ENCODE peak calls at places on chromosomes 1 and 21, in four cellular contexts. D is effector memory CD4-positive, alpha-beta T cell; B is ovary; M is RWPE2. S is an unnamed sample. For H3K4me1, the result is how much of the 10 kb centered on the place peaks cover.

GRCh38 chr21:45266518-45267389 is 20.9 kb downstream of the POFUT2 start:
- DNase-seq in D (peak), B (no peak), M (peak), S (no peak)

GRCh38 chr21:43031121-43031624 is 44.5 kb downstream of the CBS start:
- DNase-seq in D (no peak), B (no peak), M (no peak), S (no peak)

GRCh38 chr1:201676651-201677050 is 137.7 kb downstream of the NAV1 start:
- DNase-seq in D (no peak), B (no peak), M (no peak), S (no peak)

GRCh38 chr1:174949061-174949460 is 50.7 kb upstream of the CACYBP start:
- DNase-seq in D (no peak), B (no peak), M (no peak), S (no peak)

GRCh38 chr1:106620521-106620954 is 435.9 kb upstream of the PRMT6 start:
- DNase-seq in D (no peak), B (no peak), M (peak), S (no peak)

GRCh38 chr1:79161077-79161476 is 154.5 kb upstream of the ADGRL4 start:
- DNase-seq in D (no peak), B (no peak), M (no peak), S (no peak)

GRCh38 chr1:9400425-9401079 is 107.9 kb downstream of the SPSB1 start:
- DNase-seq in D (no peak), B (no peak), M (peak), S (no peak)

GRCh38 chr21:17585875-17586450 is 26.7 kb downstream of the BTG3 start:
- DNase-seq in D (no peak), B (no peak), M (no peak), S (no peak)

GRCh38 chr1:89499320-89499719 is 25.3 kb upstream of the LRRC8B start:
- DNase-seq in D (no peak), B (no peak), M (no peak), S (no peak)

GRCh38 chr1:230167419-230167852 is 100.4 kb downstream of the GALNT2 start:
- DNase-seq in D (no peak), B (peak), M (no peak), S (no peak)

GRCh38 chr1:110690966-110691365 is 16.2 kb upstream of the KCNA3 start:
- DNase-seq in D (no peak), B (no peak), M (no peak), S (no peak)

GRCh38 chr1:77796695-77797405 is 17.4 kb downstream of the MIGA1 start:
- DNase-seq in D (no peak), B (no peak), M (no peak), S (no peak)

GRCh38 chr1:109788695-109789521 is 25.2 kb upstream of the EPS8L3 start:
- DNase-seq in D (no peak), B (peak), M (peak), S (no peak)

GRCh38 chr1:94543003-94543402 is 1.4 kb upstream of the F3 start:
- DNase-seq in D (no peak), B (no peak), M (no peak), S (no peak)

GRCh38 chr1:203268901-203269653 is 36.2 kb upstream of the BTG2 start:
- DNase-seq in D (no peak), B (peak), M (no peak), S (no peak)

GRCh38 chr1:1003618-1004419 is 3.9 kb upstream of the HES4 start:
- DNase-seq in D (no peak), B (no peak), M (peak), S (no peak)

GRCh38 chr1:163170975-163171676 is 31.6 kb downstream of the RGS5 start:
- DNase-seq in D (no peak), B (no peak), M (no peak), S (no peak)

GRCh38 chr1:214840366-214840765 is 237.4 kb downstream of the CENPF start:
- DNase-seq in D (no peak), B (no peak), M (no peak), S (no peak)

GRCh38 chr1:184051138-184051484 is 419 bp upstream of the TSEN15 start:
- DNase-seq in D (no peak), B (no peak), M (no peak), S (no peak)

GRCh38 chr1:53362851-53363642 is 35.2 kb upstream of the LRP8 start:
- DNase-seq in D (no peak), B (peak), M (peak), S (no peak)

GRCh38 chr1:14842361-14842760 is 243.9 kb downstream of the KAZN start:
- DNase-seq in D (no peak), B (no peak), M (no peak), S (no peak)

GRCh38 chr1:85911742-85912141 is 203.5 kb upstream of the ZNHIT6 start:
- DNase-seq in D (no peak), B (no peak), M (no peak), S (no peak)

GRCh38 chr21:10463156-10463555 is 58.2 kb upstream of the TPTE start:
- DNase-seq in D (no peak), B (no peak), M (no peak), S (no peak)

GRCh38 chr1:72623299-72623708 is 341.0 kb upstream of the NEGR1 start:
- DNase-seq in D (no peak), B (no peak), M (no peak), S (no peak)

GRCh38 chr1:247291161-247291560 is 35.3 kb downstream of the VN1R5 start:
- DNase-seq in D (no peak), B (no peak), M (no peak), S (no peak)

DNA sequence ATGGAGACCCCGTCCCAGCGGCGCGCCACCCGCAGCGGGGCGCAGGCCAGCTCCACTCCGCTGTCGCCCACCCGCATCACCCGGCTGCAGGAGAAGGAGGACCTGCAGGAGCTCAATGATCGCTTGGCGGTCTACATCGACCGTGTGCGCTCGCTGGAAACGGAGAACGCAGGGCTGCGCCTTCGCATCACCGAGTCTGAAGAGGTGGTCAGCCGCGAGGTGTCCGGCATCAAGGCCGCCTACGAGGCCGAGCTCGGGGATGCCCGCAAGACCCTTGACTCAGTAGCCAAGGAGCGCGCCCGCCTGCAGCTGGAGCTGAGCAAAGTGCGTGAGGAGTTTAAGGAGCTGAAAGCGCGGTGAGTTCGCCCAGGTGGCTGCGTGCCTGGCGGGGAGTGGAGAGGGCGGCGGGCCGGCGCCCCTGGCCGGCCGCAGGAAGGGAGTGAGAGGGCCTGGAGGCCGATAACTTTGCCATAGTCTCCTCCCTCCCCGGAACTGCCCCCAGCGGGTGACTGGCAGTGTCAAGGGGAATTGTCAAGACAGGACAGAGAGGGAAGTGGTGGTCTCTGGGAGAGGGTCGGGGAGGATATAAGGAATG is 505 bp downstream of the LMNA start:
- DNase-seq in D (no peak), B (peak), M (no peak), S (peak)
- H3K4me1 ChIP-seq in D (under half), B (under half), M (under half), S (half or more)

DNA sequence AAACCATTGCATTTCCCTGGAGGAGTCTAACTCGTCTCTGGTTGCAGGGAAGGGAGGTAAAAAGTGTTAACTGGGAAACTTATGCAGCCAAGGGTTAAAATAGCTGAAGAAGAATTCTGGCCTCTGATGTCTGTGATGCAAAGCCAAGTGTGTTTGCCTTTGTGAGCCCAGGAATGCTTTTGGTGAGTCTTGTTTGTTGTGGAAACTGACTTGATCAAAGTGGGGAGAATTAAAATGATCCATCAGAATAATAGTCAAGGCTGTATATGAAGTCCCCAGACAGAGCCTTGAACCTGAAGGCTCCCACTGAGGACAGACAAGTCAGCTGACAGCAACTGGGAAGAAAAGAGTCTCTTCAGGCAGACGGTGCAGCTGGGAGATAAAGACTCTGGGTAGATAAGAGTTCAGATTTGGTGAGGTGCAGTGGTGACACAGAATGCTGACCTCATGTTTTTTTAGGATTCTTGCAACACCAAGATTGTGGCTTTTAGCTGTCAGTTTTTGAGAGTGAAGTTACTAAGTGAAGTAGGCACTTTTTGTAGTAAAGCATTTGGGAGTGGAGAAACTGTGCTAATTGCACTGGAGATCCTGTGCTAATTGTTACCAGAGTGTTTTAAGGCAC is 59.6 kb upstream of the WLS start:
- DNase-seq in D (no peak), B (no peak), M (no peak), S (no peak)
- H3K27ac ChIP-seq in D (no peak), B (no peak), M (no peak), S (no peak)

DNA sequence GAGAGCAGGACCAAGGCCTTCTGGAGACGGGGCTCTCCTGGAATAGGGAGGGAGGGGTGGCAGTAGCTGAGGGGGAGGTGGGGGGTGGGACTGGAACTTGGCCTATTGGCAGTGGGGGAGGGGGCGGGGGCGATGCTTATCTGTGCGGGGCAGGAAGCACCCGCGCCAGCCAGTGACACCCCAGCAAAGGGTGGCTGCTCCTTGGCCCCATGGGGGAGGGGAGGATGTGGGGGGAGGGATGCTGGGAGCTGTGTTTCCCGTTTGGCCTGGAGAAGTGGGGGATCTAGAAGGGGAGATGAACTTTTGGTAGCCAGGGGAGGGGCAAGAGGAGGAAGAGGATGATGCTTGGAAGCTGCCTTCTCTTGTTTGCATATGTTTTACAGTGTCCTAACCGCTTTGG is 11.0 kb downstream of the ZBTB7B start:
- DNase-seq in D (no peak), B (no peak), M (peak), S (no peak)
- H3K4me1 ChIP-seq in D (half or more), B (under half), M (under half), S (under half)

GRCh38 chr1:27656157-27656893 is 15.7 kb downstream of the IFI6 start:
- DNase-seq in D (no peak), B (no peak), M (no peak), S (peak)
- H3K27ac ChIP-seq in D (no peak), B (no peak), M (no peak), S (peak)

GRCh38 chr1:197677313-197677712 is 98.0 kb downstream of the DENND1B start:
- DNase-seq in D (no peak), B (no peak), M (no peak), S (no peak)

GRCh38 chr1:197672347-197672746 is 102.9 kb downstream of the DENND1B start:
- DNase-seq in D (no peak), B (no peak), M (no peak), S (no peak)

GRCh38 chr1:197674286-197674685 is 101.0 kb downstream of the DENND1B start:
- DNase-seq in D (no peak), B (no peak), M (no peak), S (no peak)

GRCh38 chr1:197677752-197678295 is 97.5 kb downstream of the DENND1B start:
- DNase-seq in D (no peak), B (no peak), M (no peak), S (no peak)

DNA sequence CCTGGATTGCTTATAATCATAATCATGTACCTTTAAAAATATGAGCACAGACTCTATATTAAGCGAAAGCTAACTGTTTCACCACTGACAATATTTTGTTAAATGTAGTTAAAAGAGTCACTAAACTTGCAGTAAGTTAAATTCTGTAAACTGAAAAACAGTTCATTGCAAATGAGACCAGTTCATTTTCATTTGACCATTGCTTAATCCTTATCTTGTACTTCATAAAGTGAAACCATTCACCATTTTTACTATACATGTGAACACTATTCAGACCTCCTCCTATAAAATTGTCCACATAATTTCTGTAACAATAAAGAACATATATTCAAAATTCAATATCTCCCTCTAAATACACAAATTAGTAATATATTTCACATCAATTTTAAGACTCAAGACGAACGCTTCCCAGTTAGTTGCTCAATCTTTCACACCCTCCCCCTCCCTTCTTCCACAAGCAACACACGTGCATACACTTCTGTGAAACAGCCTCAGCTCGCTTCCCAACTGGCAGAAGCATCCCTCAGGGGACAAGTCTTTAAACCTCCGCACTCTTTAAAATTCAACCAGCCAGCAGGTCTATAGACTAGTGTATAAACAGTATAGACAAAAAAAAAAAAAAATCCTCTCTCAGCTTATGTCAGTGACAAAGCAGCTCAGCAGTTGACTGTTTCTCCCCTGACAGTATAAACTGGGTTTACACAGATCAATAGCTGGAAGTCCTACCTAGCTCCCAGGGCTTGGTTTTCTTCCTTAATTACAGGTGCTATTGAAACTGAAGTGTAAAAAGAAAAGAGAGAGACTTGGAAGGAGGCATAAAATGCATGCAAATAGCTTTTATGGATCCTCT is 99.6 kb downstream of the DENND1B start:
- DNase-seq in D (no peak), B (no peak), M (no peak), S (peak)
- H3K4me1 ChIP-seq in D (under half), B (under half), M (under half), S (under half)

S was measured in psoas muscle.